ENCODE peak calls at places on chromosome 19, in ten cellular contexts. V is tibial artery, U is A673, R is HL-60, L is uterus, T is AG04450, H is mammary epithelial cell, K is fibroblast of lung, P is transverse colon, O is heart left ventricle. S is an unnamed sample.

GRCh38 chr19:8610041-8610927 is at the start of gene ADAMTS10:
- DNase-seq in U (peak; percentile 64), L (peak; percentile 45), P (peak; percentile 18), T (no peak), R (peak; percentile 16), V (peak; percentile 78), K (peak; percentile 63), H (no peak), O (peak; percentile 57), S (no peak)

GRCh38 chr19:12792853-12793289 is 1.6 kb downstream of the JUNB start:
- DNase-seq in V (no peak), K (no peak), R (no peak), U (no peak), L (no peak), P (peak; percentile 57), O (no peak), T (no peak), H (no peak), S (no peak)

GRCh38 chr19:40464059-40465024 is 1.2 kb downstream of the BLVRB start:
- DNase-seq in U (peak; percentile 94), R (peak; percentile 79), H (peak; percentile 86), V (peak; percentile 92), P (peak; percentile 93), O (peak; percentile 77), L (peak; percentile 89), T (peak; percentile 77), K (peak; percentile 85), S (peak; percentile 88)

GRCh38 chr19:10096615-10096963 is 5.9 kb downstream of the ANGPTL6 start:
- DNase-seq in O (no peak), L (no peak), H (no peak), V (peak; percentile 74), K (no peak), P (peak; percentile 39), U (no peak), T (no peak), R (no peak), S (no peak)

GRCh38 chr19:47996230-47996727 is 1.8 kb downstream of the ELSPBP1 start:
- DNase-seq in R (no peak), P (no peak), T (no peak), O (no peak), U (no peak), H (no peak), K (no peak), V (no peak), L (no peak), S (no peak)

GRCh38 chr19:13839938-13840750 is 36.8 kb upstream of the NANOS3 start:
- DNase-seq in P (peak; percentile 91), U (no peak), K (peak; percentile 41), R (peak; percentile 58), L (peak; percentile 62), T (no peak), V (peak; percentile 89), O (peak; percentile 83), H (peak; percentile 80), S (no peak)

GRCh38 chr19:39941615-39942507 is 7.4 kb upstream of the FCGBP start:
- DNase-seq in O (no peak), V (no peak), K (peak; percentile 34), U (peak; percentile 94), R (peak; percentile 84), H (peak; percentile 55), P (peak; percentile 55), T (no peak), L (no peak), S (no peak)

GRCh38 chr19:14061081-14061749 is 661 bp downstream of the PALM3 start:
- DNase-seq in K (peak; percentile 72), H (no peak), T (no peak), P (no peak), V (no peak), L (no peak), R (no peak), U (no peak), O (no peak), S (no peak)

DNA sequence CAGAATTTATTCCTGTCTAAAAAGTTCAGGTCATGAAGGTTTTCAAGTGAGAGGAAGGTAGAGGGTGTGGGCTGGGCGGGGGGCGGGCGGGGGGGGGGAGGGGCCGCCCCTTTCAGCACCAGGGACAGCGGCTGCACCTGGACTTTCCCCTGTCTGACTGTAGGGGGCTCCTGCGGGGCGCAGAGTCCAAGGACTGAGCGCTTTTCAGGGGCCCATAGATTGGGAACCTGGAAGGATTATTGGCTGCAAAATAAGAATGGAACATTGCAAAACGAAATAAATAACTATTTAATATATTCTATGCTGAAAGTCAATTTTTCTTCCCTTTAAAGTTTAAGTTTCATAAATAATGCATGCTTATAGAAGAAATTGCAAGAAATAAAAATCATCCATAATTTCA is 8.9 kb upstream of the CYP4F3 start:
- DNase-seq in R (peak; percentile 39), K (no peak), L (no peak), T (no peak), O (no peak), H (no peak), V (no peak), U (peak; percentile 54), P (peak; percentile 26), S (no peak)
- TF ChIP-seq CTCF in R (no peak), K (no peak), L (no peak), T (peak; percentile 31), O (peak; percentile 33), H (peak; percentile 60), V (no peak), U (peak; percentile 57), P (no peak), S (no peak)

GRCh38 chr19:46954502-46955004 is 65.1 kb upstream of the NPAS1 start:
- DNase-seq in O (no peak), R (no peak), L (no peak), T (no peak), K (no peak), U (no peak), V (no peak), P (no peak), H (no peak), S (no peak)

GRCh38 chr19:46953955-46954501 is 65.6 kb upstream of the NPAS1 start:
- DNase-seq in R (no peak), L (no peak), H (no peak), O (no peak), U (no peak), T (no peak), K (no peak), P (no peak), V (no peak), S (no peak)

GRCh38 chr19:46952874-46953273 is 66.8 kb upstream of the NPAS1 start:
- DNase-seq in R (no peak), P (no peak), H (no peak), V (no peak), U (no peak), O (no peak), L (no peak), K (no peak), T (no peak), S (no peak)

GRCh38 chr19:46950526-46951235 is 69.0 kb upstream of the NPAS1 start:
- DNase-seq in V (no peak), P (no peak), U (no peak), H (peak; percentile 5), T (no peak), R (peak; percentile 13), L (no peak), K (no peak), O (no peak), S (no peak)

DNA sequence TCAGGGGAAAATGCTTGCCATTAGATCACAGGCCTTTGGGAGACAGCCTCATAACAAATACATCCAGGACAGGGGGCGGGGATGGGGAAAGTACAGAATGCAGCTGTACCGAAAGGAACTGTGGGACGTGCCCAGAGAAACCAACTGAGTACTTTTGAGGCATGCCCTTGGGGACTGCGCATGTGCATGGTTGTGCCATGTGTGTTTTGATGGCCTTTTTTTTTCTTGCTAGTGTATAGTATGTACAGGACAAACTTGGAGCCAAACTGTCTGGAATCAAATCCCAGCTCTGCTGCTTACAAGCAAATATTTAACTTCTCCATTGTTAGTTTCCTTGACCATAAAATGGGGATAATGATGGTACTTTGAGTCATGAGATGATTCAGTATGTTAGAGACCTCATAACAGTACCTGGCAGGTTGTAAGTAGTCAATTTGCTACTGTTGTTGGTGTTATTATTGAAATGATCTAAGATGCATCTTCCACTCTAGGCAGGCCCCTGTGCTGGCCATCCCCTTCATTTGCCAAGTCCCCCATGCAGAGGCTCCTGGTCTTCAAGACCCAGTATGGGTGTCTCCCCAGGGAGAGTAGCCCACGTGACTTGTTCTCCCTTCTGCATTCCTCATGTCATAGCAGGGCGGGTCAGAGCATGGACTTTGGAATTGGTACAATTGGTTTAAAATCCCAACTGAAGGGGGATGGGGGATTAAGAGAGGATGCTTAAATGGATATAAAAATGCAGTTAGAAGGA is 68.2 kb upstream of the NPAS1 start:
- DNase-seq in O (no peak), U (peak; percentile 42), L (no peak), K (peak; percentile 65), P (peak; percentile 88), T (no peak), H (peak; percentile 79), V (no peak), R (no peak), S (no peak)
- H3K27ac ChIP-seq in O (peak overlapping the region; percentile 13), U (no peak overlapping the region), L (no peak overlapping the region), K (no peak overlapping the region), P (peak overlapping the region; percentile 82), T (no peak overlapping the region), H (peak overlapping the region; percentile 26), V (peak overlapping the region; percentile 27), R (no peak overlapping the region), S (peak overlapping the region; percentile 60)

DNA sequence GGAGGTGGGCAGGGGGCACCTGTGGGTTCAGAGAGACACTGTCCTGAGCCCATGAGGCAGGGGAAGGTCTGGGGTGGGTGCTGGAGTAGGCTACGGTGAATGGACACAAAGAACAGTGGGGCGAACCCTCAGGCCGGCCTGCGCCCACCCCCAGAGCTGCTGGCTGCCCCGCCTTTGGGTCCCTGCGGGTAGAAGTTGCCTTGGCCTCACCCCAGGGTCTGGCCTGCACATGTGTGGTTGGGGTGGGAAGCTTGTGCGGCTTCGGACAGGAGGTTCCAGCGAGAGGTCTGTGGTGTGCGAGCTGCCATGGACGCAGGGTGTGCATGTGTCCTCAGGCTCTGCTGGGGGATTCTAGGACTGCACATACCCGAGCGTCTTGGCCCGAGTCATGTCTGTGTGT is 20.6 kb upstream of the POU2F2 start:
- DNase-seq in O (no peak), K (no peak), H (no peak), V (no peak), L (no peak), R (no peak), U (no peak), P (no peak), T (no peak), S (no peak)
- H3K27me3 ChIP-seq in O (peaks cover 16% of the 10 kb centered on the region), K (peaks cover 67% of the 10 kb centered on the region), H (no peaks in the 10 kb centered on the region), V (peaks cover 79% of the 10 kb centered on the region), L (no peaks in the 10 kb centered on the region), R (peaks cover 10% of the 10 kb centered on the region), U (no peaks in the 10 kb centered on the region), P (peaks cover 73% of the 10 kb centered on the region), T (peaks cover 85% of the 10 kb centered on the region), S (no peaks in the 10 kb centered on the region)

GRCh38 chr19:58581227-58582141 is 8.3 kb upstream of the MZF1 start:
- DNase-seq in P (peak; percentile 84), V (peak; percentile 92), O (peak; percentile 89), U (peak; percentile 85), R (peak; percentile 93), K (peak; percentile 70), H (peak; percentile 72), T (peak; percentile 74), L (peak; percentile 86), S (peak; percentile 73)

GRCh38 chr19:58579473-58580142 is 6.5 kb upstream of the MZF1 start:
- DNase-seq in T (no peak), H (no peak), L (no peak), V (no peak), P (no peak), U (peak; percentile 49), K (no peak), R (no peak), O (no peak), S (no peak)

GRCh38 chr19:58577581-58578429 is 4.7 kb upstream of the MZF1 start:
- DNase-seq in L (no peak), O (no peak), T (no peak), H (no peak), P (no peak), R (no peak), K (no peak), V (peak; percentile 53), U (no peak), S (peak; percentile 5)

GRCh38 chr19:58575183-58576041 is 2.3 kb upstream of the MZF1 start:
- DNase-seq in R (peak; percentile 91), K (peak; percentile 89), V (peak; percentile 95), H (peak; percentile 90), T (peak; percentile 75), U (peak; percentile 95), P (peak; percentile 89), O (peak; percentile 95), L (peak; percentile 90), S (peak; percentile 89)

DNA sequence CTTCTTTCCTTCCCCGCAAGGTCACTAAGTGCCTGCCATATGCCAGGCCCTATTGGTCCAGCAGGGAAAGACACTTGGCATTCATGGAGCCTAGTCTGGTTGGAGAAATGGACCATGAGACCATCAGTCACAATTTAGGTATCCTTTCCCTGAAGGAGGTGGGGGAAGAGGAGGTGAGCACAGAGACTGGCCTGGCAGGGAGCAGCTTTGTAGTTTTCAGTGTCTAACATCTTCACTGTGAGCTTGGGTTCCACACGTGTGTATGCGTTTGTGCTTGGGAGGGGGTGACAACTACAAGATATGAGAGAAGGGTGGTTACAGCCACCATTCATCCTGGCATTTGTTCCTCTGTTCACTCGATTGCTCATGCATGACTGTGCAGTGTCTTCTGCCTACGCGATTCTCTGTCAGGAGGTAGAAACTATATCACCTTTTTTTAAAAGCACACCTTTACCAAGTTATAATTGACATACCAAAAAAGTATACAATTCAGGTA is 5.3 kb upstream of the MZF1 start:
- DNase-seq in V (peak; percentile 28), H (no peak), L (no peak), P (no peak), O (no peak), U (no peak), K (no peak), T (no peak), R (no peak), S (no peak)
- TF ChIP-seq CTCF in V (no peak), H (no peak), L (no peak), P (no peak), O (no peak), U (no peak), K (no peak), T (no peak), R (no peak), S (no peak)

S was measured in dorsolateral prefrontal cortex.